ENCODE peak calls at places on chromosome X, in six cellular contexts. D is cardiac fibroblast, B is ovary, M is endothelial cell, I is BJ, J is bronchial epithelial cell. Q is an unnamed sample.

GRCh38 chrX:10189317-10190268 is 32.8 kb downstream of the CLCN4 start:
- DNase-seq in D (peak), B (peak), M (peak), I (no peak), J (peak), Q (peak)

GRCh38 chrX:134803551-134804183 is 145.4 kb upstream of the PLAC1 start:
- DNase-seq in D (no peak), B (no peak), M (no peak), I (no peak), J (no peak), Q (no peak)

GRCh38 chrX:21586001-21586400 is 72.1 kb downstream of the KLHL34 start:
- DNase-seq in D (no peak), B (no peak), M (no peak), I (no peak), J (no peak), Q (no peak)

GRCh38 chrX:135973025-135973547 is 702 bp downstream of the MMGT1 start:
- DNase-seq in D (peak), B (no peak), M (no peak), I (no peak), J (peak), Q (no peak)

GRCh38 chrX:118345401-118346257 is at the start of gene WDR44:
- DNase-seq in D (peak), B (peak), M (peak), I (peak), J (peak), Q (peak)

GRCh38 chrX:79080131-79080530 is 64.4 kb upstream of the GPR174 start:
- DNase-seq in D (peak), B (no peak), M (no peak), I (no peak), J (no peak), Q (no peak)

GRCh38 chrX:111098874-111099273 is 2.9 kb downstream of the PAK3 start:
- DNase-seq in D (peak), B (peak), M (peak), I (no peak), J (no peak), Q (no peak)

GRCh38 chrX:137428251-137428661 is 137.7 kb upstream of the ZIC3 start:
- DNase-seq in D (no peak), B (no peak), M (peak), I (no peak), J (no peak), Q (no peak)

GRCh38 chrX:135974279-135974856 is 580 bp upstream of the MMGT1 start:
- DNase-seq in D (peak), B (peak), M (no peak), I (no peak), J (no peak), Q (peak)

GRCh38 chrX:129845616-129846190 is 2.0 kb upstream of the ZDHHC9 start:
- DNase-seq in D (no peak), B (no peak), M (no peak), I (no peak), J (peak), Q (no peak)

GRCh38 chrX:82218361-82218760 is 1016.5 kb downstream of the SH3BGRL start:
- DNase-seq in D (peak), B (no peak), M (no peak), I (no peak), J (peak), Q (no peak)

GRCh38 chrX:117936162-117936561 is 180.4 kb downstream of the KLHL13 start:
- DNase-seq in D (no peak), B (no peak), M (no peak), I (no peak), J (peak), Q (no peak)

GRCh38 chrX:71629467-71629866 is 11.2 kb upstream of the CXCR3 start:
- DNase-seq in D (no peak), B (no peak), M (no peak), I (no peak), J (no peak), Q (no peak)

GRCh38 chrX:85203461-85203970 is 40.1 kb downstream of the SATL1 start:
- DNase-seq in D (no peak), B (no peak), M (no peak), I (no peak), J (no peak), Q (no peak)

GRCh38 chrX:10512258-10512657 is 108.1 kb downstream of the MID1 start:
- DNase-seq in D (peak), B (no peak), M (no peak), I (no peak), J (no peak), Q (no peak)

GRCh38 chrX:150587585-150588503 is 19.4 kb downstream of the MTM1 start:
- DNase-seq in D (peak), B (peak), M (peak), I (no peak), J (no peak), Q (no peak)

GRCh38 chrX:2960861-2961515 is 31.8 kb upstream of the ARSD start:
- DNase-seq in D (no peak), B (no peak), M (no peak), I (no peak), J (no peak), Q (no peak)

GRCh38 chrX:65635371-65635770 is 32.1 kb upstream of the MSN start:
- DNase-seq in D (peak), B (peak), M (no peak), I (peak), J (no peak), Q (no peak)

GRCh38 chrX:44382871-44383270 is 39.4 kb upstream of the EFHC2 start:
- DNase-seq in D (no peak), B (no peak), M (no peak), I (no peak), J (no peak), Q (no peak)

GRCh38 chrX:68571292-68572256 is 72.7 kb downstream of the YIPF6 start:
- DNase-seq in D (peak), B (no peak), M (no peak), I (peak), J (peak), Q (no peak)

GRCh38 chrX:69538321-69538876 is 34.3 kb downstream of the NALF2 start:
- DNase-seq in D (peak), B (peak), M (peak), I (no peak), J (peak), Q (peak)

GRCh38 chrX:65706041-65706828 is 38.8 kb downstream of the MSN start:
- DNase-seq in D (peak), B (no peak), M (no peak), I (no peak), J (peak), Q (no peak)

GRCh38 chrX:108132034-108132433 is 40.5 kb downstream of the ATG4A start:
- DNase-seq in D (no peak), B (peak), M (no peak), I (no peak), J (no peak), Q (no peak)

GRCh38 chrX:71909956-71910355 is 689 bp upstream of the NHSL2 start:
- DNase-seq in D (no peak), B (no peak), M (peak), I (no peak), J (no peak), Q (no peak)

GRCh38 chrX:9907645-9908387 is 59.3 kb upstream of the CLDN34 start:
- DNase-seq in D (peak), B (no peak), M (no peak), I (no peak), J (peak), Q (no peak)

GRCh38 chrX:128012015-128012414 is 40.2 kb downstream of the ACTRT1 start:
- DNase-seq in D (no peak), B (no peak), M (no peak), I (no peak), J (no peak), Q (no peak)

GRCh38 chrX:110276778-110277177 is 41.1 kb downstream of the AMMECR1 start:
- DNase-seq in D (no peak), B (no peak), M (no peak), I (no peak), J (no peak), Q (no peak)

GRCh38 chrX:150258463-150259430 is 104.4 kb upstream of the MAMLD1 start:
- DNase-seq in D (peak), B (no peak), M (no peak), I (no peak), J (no peak), Q (no peak)

GRCh38 chrX:38183577-38183976 is 37.1 kb downstream of the SRPX start:
- DNase-seq in D (peak), B (no peak), M (no peak), I (no peak), J (no peak), Q (no peak)

GRCh38 chrX:13716905-13717304 is 17.5 kb downstream of the TRAPPC2 start:
- DNase-seq in D (no peak), B (no peak), M (no peak), I (no peak), J (no peak), Q (no peak)

GRCh38 chrX:13721819-13722527 is 12.4 kb downstream of the TRAPPC2 start:
- DNase-seq in D (peak), B (no peak), M (no peak), I (peak), J (peak), Q (no peak)

GRCh38 chrX:13719192-13719856 is 15.1 kb downstream of the TRAPPC2 start:
- DNase-seq in D (peak), B (no peak), M (no peak), I (no peak), J (no peak), Q (no peak)

GRCh38 chrX:13717697-13718483 is 16.5 kb downstream of the TRAPPC2 start:
- DNase-seq in D (peak), B (peak), M (no peak), I (no peak), J (no peak), Q (no peak)

DNA sequence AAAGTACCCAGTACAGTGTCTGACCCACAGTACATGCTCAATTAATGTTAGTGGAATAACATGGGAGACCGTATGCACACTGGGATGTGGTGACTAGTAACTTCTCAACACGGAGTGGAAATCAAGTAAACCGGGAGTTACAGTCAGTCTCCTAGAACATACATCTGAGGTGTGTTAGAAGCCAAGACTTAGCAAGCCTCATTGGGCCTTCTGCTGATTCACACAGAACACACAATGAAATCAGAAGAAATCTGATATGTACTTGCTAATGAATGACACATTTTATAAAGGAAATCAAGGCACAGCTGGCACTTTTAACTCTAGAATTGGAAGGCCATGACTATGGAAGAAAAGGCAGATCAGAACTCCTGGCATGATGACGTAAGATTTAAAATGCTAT is 13.0 kb downstream of the TRAPPC2 start:
- DNase-seq in D (no peak), B (no peak), M (no peak), I (no peak), J (peak), Q (no peak)
- TF ChIP-seq CTCF in D (no peak), B (no peak), M (no peak), I (no peak), J (no peak), Q (no peak)

GRCh38 chrX:153637121-153638040 is 9.6 kb upstream of the DUSP9 start:
- DNase-seq in D (no peak), B (no peak), M (no peak), I (no peak), J (no peak), Q (no peak)

GRCh38 chrX:153635388-153635787 is 11.6 kb upstream of the DUSP9 start:
- DNase-seq in D (no peak), B (no peak), M (no peak), I (no peak), J (no peak), Q (no peak)

GRCh38 chrX:153634832-153635231 is 12.2 kb upstream of the DUSP9 start:
- DNase-seq in D (no peak), B (peak), M (no peak), I (no peak), J (no peak), Q (no peak)

GRCh38 chrX:153636716-153637115 is 10.3 kb upstream of the DUSP9 start:
- DNase-seq in D (no peak), B (no peak), M (no peak), I (no peak), J (no peak), Q (no peak)

DNA sequence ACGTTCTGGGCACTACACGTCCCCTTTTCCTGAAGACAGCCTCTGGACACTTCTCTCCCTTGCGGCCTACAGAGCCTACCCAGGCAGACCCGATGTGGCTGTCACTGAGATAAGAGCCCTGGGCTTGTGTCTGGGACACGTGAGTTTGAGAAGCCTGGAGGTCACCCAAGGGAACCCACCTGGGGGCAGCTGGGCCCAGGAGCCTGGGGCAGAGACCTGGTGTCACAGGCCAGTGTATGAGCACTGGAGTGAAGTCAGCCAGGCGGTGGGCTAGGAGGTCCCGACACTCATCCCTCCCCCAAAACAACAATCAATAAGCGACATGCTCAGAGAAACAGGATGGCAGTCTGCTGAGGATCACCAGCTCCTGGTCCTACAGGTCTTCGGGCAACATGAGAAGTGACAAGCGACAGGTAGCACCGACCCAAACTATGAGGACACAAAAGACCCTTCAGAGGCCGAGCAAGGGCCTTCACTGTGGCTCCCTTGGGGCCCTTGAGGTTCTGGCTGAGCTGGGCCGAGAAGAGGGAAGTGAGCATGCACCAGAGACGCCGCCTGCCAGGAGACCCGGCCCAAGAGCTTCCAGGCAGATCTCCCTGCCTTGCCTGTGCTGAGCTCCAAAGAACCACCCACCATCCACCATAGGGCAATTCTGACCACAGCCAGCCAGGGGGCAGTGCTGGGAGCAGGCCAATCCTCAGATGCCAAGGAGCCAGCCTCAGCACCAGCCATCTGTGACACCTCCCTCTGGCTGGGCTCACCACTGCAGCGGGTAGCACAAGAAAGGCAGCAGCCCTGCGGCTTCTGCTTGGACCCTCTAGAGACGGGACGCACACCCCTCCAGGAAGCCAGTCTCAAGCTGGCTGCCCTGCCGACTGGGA is 11.0 kb upstream of the DUSP9 start:
- DNase-seq in D (peak), B (no peak), M (peak), I (no peak), J (peak), Q (no peak)
- TF ChIP-seq CTCF in D (peak), B (no peak), M (no peak), I (peak), J (peak), Q (no peak)

GRCh38 chrX:39805022-39805421 is 292.7 kb downstream of the BCOR start:
- DNase-seq in D (no peak), B (no peak), M (no peak), I (no peak), J (peak), Q (no peak)

GRCh38 chrX:39802354-39802753 is 295.4 kb downstream of the BCOR start:
- DNase-seq in D (no peak), B (no peak), M (no peak), I (no peak), J (no peak), Q (no peak)

GRCh38 chrX:39805825-39806224 is 291.9 kb downstream of the BCOR start:
- DNase-seq in D (no peak), B (no peak), M (no peak), I (no peak), J (no peak), Q (no peak)

GRCh38 chrX:39808471-39808917 is 289.3 kb downstream of the BCOR start:
- DNase-seq in D (peak), B (no peak), M (no peak), I (peak), J (no peak), Q (no peak)

GRCh38 chrX:39802906-39803305 is 294.9 kb downstream of the BCOR start:
- DNase-seq in D (no peak), B (no peak), M (no peak), I (no peak), J (no peak), Q (no peak)
- TF ChIP-seq CTCF in D (no peak), B (no peak), M (no peak), I (no peak), J (no peak), Q (no peak)

DNA sequence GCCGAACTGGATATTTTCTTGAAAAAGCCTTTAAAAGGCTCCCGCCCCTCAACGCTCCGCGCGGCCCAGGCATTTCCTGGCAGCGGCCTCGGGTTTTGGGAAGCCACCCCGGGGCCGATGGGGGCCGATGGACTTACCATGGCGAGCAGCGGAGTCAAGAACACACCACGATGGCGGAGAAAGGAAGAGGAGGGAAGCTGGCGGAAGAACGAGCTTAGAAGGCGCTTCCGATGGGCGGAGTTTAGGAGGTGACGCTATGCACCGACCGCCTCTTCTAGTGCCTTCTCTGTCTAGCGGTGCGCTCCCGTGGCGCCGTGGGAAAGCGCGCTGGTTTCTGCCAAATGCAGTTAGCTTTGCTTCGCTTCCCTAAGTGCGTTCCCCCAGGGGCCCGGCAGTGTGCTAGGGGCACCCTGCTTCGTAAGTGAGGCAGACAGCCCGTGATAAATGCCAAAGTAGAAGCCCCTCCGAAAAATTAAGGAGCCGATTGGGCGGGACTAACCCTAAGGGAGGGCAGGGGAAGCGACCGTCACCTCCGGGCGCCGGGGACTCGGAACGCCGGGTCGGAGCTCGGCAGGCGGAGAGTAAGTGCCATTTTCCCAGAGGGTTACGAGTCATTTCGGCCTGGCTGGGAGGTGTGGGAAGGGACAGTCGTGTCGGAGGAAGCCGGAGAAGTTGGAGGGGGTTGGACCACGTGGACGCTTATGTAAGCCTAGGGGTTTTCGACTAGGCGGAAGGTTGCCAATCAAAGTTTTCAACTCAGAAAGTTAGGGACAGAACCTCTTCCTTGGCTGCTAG is at the start of gene RPL39:
- DNase-seq in D (peak), B (peak), M (peak), I (peak), J (peak), Q (peak)
- TF ChIP-seq CTCF in D (no peak), B (no peak), M (no peak), I (no peak), J (no peak), Q (no peak)

GRCh38 chrX:47644557-47645091 is 5.7 kb downstream of the ELK1 start:
- DNase-seq in D (peak), B (peak), M (no peak), I (no peak), J (no peak), Q (no peak)

GRCh38 chrX:47645530-47645929 is 4.8 kb downstream of the ELK1 start:
- DNase-seq in D (peak), B (peak), M (no peak), I (no peak), J (no peak), Q (no peak)

GRCh38 chrX:47648376-47648775 is 2.0 kb downstream of the ELK1 start:
- DNase-seq in D (no peak), B (peak), M (no peak), I (no peak), J (no peak), Q (no peak)

GRCh38 chrX:47646636-47647035 is 3.7 kb downstream of the ELK1 start:
- DNase-seq in D (no peak), B (peak), M (no peak), I (no peak), J (no peak), Q (no peak)

DNA sequence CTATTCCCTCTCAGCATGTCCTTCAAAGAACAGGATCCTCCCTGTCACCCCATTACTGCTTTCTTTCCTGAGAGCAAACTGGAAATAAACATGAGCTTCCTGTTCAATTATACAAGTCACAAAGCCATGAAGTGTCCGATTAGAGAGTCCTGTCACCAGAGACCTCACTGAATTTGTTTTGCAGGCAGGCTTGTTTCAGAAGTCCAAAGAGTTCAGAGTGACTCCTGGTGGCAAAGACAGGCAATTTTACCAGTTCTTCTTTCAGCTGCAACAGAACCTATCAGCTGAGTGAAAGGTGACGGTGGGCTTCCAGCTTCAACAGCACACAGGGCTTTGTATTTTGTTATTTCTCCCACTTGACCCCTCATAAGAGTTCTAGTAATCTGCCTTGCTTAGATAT is 6.4 kb downstream of the ELK1 start:
- DNase-seq in D (peak), B (peak), M (no peak), I (no peak), J (no peak), Q (no peak)
- TF ChIP-seq CTCF in D (peak), B (no peak), M (peak), I (peak), J (peak), Q (no peak)

DNA sequence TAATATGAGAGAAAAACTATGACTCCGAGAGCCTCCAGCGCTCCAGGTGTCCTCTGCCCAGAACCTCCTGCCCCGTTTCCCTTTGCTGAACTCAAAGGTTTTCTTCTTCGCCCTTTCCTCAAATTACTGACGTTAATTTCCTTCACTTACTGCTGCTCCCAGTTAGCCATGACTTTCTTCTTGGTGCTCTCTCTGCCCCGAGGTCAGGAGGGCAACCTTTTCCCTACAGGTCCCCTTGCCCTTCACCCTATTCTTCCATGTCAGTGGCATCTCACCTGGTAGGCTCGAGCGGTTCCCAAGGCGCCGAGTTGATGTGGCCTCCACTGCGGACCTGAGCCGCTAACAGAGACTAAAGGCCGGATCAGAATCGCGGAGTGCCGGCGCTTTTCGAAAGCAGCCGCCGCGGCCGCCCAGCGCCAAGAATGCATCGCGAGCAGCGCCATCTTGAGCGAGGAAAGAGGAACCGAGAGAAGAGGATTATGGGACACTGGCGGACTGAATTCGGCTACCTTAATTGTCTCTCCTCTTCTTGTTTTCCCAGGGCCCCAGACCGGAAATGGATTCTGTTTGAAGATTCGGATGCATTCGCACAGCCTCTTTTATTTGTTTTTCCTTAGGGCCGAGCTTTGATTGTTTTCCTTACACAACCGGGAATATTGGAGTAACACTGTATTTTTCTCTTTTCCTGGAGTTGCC is at the start of gene ABCB7:
- DNase-seq in D (peak), B (peak), M (peak), I (peak), J (peak), Q (no peak)
- TF ChIP-seq CTCF in D (peak), B (no peak), M (no peak), I (peak), J (peak), Q (no peak)

Q was measured in omental fat pad.